ENCODE peak calls at places on chromosomes 7 and 10, in six cellular contexts. K, F, B, C, W and R are unnamed samples.

GRCh38 chr10:86209726-86210125 is 156.9 kb downstream of the GRID1 start:
- DNase-seq in K (no peak), F (no peak), C (no peak), B (no peak), W (no peak), R (no peak)

GRCh38 chr7:28102778-28103177 is 77.8 kb downstream of the JAZF1 start:
- DNase-seq in K (no peak), W (peak), C (no peak), F (peak), B (peak), R (no peak)

GRCh38 chr7:124027236-124027635 is 5.6 kb downstream of the TMEM229A start:
- DNase-seq in B (no peak), W (no peak), F (no peak), K (no peak), C (no peak), R (no peak)

GRCh38 chr10:22325272-22325947 is 4.5 kb downstream of the BMI1 start:
- DNase-seq in C (no peak), F (peak), W (peak), K (peak), B (peak), R (peak)

GRCh38 chr10:98610855-98611254 is 164.1 kb upstream of the HPS1 start:
- DNase-seq in C (no peak), B (no peak), W (no peak), K (no peak), F (no peak), R (no peak)

GRCh38 chr10:84524435-84524834 is 196.0 kb downstream of the CCSER2 start:
- DNase-seq in F (no peak), B (no peak), K (no peak), W (no peak), C (no peak), R (no peak)

GRCh38 chr10:63199716-63200115 is 66.6 kb downstream of the NRBF2 start:
- DNase-seq in B (no peak), K (no peak), W (no peak), C (no peak), F (no peak), R (no peak)

GRCh38 chr7:32158751-32159360 is 88.6 kb upstream of the PDE1C start:
- DNase-seq in F (no peak), K (no peak), C (no peak), W (peak), B (no peak), R (no peak)

GRCh38 chr10:84996580-84996979 is 668.2 kb downstream of the CCSER2 start:
- DNase-seq in F (no peak), W (no peak), B (no peak), K (no peak), C (no peak), R (no peak)

GRCh38 chr10:101216631-101217425 is 12.4 kb downstream of the LBX1 start:
- DNase-seq in C (no peak), K (peak), W (no peak), F (no peak), B (no peak), R (no peak)

GRCh38 chr7:1092806-1093505 is 5.0 kb downstream of the GPER1 start:
- DNase-seq in W (no peak), F (no peak), B (no peak), K (no peak), C (no peak), R (no peak)

GRCh38 chr7:102036958-102037357 is 219.5 kb downstream of the CUX1 start:
- DNase-seq in W (no peak), B (no peak), C (no peak), F (no peak), K (no peak), R (no peak)

GRCh38 chr10:35487336-35488034 is 117.7 kb upstream of the GJD4 start:
- DNase-seq in B (no peak), W (peak), C (no peak), F (no peak), K (no peak), R (no peak)

GRCh38 chr10:34286136-34286739 is 528.9 kb downstream of the PARD3 start:
- DNase-seq in F (peak), W (no peak), B (no peak), K (peak), C (no peak), R (no peak)

GRCh38 chr10:34281661-34282060 is 533.4 kb downstream of the PARD3 start:
- DNase-seq in F (no peak), B (no peak), K (no peak), C (no peak), W (no peak), R (no peak)

GRCh38 chr10:34275626-34276025 is 539.5 kb downstream of the PARD3 start:
- DNase-seq in W (peak), F (peak), K (no peak), C (no peak), B (no peak), R (no peak)

GRCh38 chr10:34282186-34282585 is 532.9 kb downstream of the PARD3 start:
- DNase-seq in C (no peak), W (no peak), F (no peak), K (no peak), B (no peak), R (no peak)

GRCh38 chr10:34280599-34281374 is 534.3 kb downstream of the PARD3 start:
- DNase-seq in K (peak), W (peak), C (peak), B (peak), F (peak), R (no peak)
- TF ChIP-seq CTCF in K (peak), W (peak), C (peak), B (peak), F (no peak), R (no peak)

GRCh38 chr10:127580822-127581221 is 31.7 kb downstream of the NPS start:
- DNase-seq in B (no peak), F (no peak), C (no peak), K (no peak), W (no peak), R (no peak)
- TF ChIP-seq CTCF in B (no peak), F (no peak), C (no peak), K (no peak), W (no peak), R (no peak)

GRCh38 chr7:97016392-97017196 is 8.0 kb downstream of the DLX5 start:
- DNase-seq in W (no peak), C (no peak), B (no peak), K (peak), F (no peak), R (no peak)
- TF ChIP-seq CTCF in W (no peak), C (no peak), B (no peak), K (peak), F (no peak), R (no peak)

GRCh38 chr7:77908664-77909063 is 110.1 kb downstream of the PHTF2 start:
- DNase-seq in B (no peak), W (no peak), F (no peak), K (no peak), C (no peak), R (no peak)

GRCh38 chr7:77904252-77904651 is 105.7 kb downstream of the PHTF2 start:
- DNase-seq in K (no peak), C (no peak), W (peak), B (no peak), F (no peak), R (no peak)

GRCh38 chr7:77907281-77907680 is 108.7 kb downstream of the PHTF2 start:
- DNase-seq in B (no peak), F (no peak), C (no peak), K (no peak), W (no peak), R (no peak)

DNA sequence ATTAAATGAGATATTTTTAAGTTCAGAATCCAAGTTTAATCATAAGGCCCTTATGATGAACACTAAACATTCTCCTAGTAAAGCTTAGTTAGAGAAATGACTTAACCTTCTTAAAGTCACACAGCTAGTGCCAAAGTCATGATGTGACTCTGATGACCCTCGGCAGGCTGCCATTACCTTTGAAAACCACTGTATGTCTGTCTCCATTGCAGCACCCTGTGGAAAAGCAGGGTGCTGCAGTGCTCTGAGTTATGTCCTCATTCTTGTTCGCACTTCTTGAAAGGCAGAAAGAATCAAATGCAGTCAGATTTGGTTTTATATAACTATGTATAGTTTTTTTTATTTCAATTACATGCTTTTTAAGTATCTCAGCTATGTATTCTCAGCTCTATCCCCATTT is 105.0 kb downstream of the PHTF2 start:
- DNase-seq in F (peak), C (no peak), B (no peak), K (peak), W (peak), R (no peak)
- TF ChIP-seq CTCF in F (peak), C (no peak), B (no peak), K (peak), W (peak), R (peak)

GRCh38 chr7:2680792-2681490 is 7.1 kb upstream of the AMZ1 start:
- DNase-seq in F (peak), B (peak), W (peak), C (peak), K (peak), R (peak)
- TF ChIP-seq CTCF in F (peak), B (peak), W (peak), C (peak), K (peak), R (peak)

DNA sequence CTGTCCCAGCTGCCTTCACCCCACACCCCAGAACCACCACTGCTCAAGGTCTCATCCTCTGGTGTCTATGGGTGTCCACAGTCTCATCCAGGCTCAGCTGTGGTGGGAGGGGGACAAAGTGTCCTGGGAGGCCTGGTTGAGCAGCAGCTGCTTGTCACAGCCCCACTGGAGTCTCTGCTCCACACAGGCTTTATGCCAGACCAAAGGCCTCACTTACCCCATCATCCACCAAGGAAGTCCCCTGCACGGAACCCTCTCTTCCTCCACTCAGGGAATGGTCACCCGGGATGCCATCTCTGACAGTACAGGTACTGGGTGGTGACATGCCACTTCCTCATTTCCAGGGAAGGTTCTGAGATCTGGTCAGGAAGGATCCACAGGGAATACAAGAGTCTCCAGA is 925.4 kb upstream of the ZNF722 start:
- DNase-seq in B (no peak), K (no peak), W (no peak), C (no peak), F (no peak), R (no peak)
- TF ChIP-seq CTCF in B (no peak), K (no peak), W (no peak), C (no peak), F (no peak), R (no peak)

GRCh38 chr7:39950473-39951155 is 558 bp downstream of the CDK13 start:
- DNase-seq in B (peak), C (no peak), F (peak), K (peak), W (peak), R (peak)

GRCh38 chr7:39952378-39952777 is 2.3 kb downstream of the CDK13 start:
- DNase-seq in C (no peak), K (no peak), W (peak), F (no peak), B (peak), R (no peak)

GRCh38 chr7:39949980-39950472 is at the start of gene CDK13:
- DNase-seq in F (peak), W (peak), B (peak), K (peak), C (peak), R (peak)

GRCh38 chr7:39951943-39952194 is 1.8 kb downstream of the CDK13 start:
- DNase-seq in B (no peak), K (no peak), W (no peak), C (no peak), F (no peak), R (no peak)

DNA sequence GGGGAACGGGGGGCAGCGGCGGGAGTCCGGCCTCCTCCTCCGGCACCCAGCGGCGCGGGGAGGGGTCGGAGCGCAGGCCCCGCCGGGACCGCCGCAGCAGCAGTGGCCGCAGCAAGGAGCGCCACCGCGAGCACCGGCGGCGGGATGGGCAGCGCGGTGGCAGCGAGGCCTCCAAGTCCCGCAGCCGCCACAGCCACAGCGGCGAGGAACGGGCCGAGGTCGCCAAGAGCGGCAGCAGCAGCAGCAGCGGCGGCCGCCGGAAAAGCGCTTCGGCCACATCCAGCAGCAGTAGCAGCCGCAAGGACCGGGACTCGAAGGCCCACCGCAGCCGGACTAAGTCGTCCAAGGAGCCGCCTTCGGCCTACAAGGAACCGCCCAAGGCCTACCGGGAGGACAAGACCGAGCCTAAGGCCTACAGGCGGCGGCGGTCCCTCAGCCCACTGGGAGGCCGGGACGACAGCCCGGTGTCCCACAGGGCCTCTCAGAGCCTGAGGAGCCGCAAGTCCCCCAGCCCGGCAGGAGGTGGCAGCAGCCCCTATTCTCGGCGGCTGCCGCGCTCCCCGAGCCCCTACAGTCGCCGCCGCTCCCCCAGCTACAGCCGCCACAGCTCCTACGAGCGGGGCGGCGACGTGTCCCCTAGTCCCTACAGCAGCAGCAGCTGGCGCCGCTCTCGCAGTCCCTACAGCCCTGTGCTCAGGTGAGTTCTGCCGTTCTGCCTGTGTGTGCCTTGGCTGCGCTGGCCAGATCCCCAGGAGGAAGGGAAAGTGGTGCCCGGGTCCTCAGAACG is 1.3 kb downstream of the CDK13 start:
- DNase-seq in C (no peak), F (peak), K (peak), W (peak), B (peak), R (peak)
- TF ChIP-seq CTCF in C (peak), F (peak), K (peak), W (peak), B (peak), R (peak)

GRCh38 chr7:111853231-111853990 is 291.1 kb upstream of the IMMP2L start:
- DNase-seq in C (no peak), W (peak), F (no peak), K (no peak), B (no peak), R (no peak)
- TF ChIP-seq CTCF in C (no peak), W (peak), F (peak), K (peak), B (peak), R (peak)

DNA sequence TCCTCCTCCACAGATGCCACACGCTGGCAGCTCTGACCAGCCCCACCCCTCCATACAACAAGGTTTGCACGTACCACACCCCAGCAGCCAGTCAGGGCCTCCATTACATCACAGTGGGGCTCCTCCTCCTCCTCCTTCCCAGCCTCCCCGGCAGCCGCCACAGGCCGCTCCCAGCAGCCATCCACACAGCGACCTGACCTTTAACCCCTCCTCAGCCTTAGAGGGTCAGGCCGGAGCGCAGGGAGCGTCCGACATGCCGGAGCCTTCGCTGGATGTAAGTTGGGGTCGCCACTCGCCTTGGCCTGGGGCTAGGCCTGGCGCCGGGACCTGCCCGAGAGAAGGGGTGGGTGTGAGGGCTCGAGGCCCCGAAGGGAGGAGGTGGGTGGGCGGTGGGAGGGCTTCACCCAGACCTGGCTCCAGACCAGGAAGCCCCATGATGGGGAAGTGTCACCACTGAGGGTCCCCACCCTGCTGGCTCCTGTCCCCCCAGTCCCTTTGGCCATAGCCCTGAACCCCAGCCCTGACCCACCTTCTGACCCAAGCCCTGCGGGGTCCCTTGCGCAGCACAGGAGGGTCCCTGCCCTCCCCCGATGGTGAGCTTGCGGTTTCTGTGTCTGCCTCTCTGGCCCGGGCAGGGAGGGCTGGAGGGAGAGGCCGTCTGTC is 36.2 kb upstream of the PPIF start:
- DNase-seq in C (no peak), B (no peak), W (no peak), F (no peak), K (no peak), R (no peak)
- TF ChIP-seq CTCF in C (no peak), B (no peak), W (no peak), F (no peak), K (no peak), R (no peak)

DNA sequence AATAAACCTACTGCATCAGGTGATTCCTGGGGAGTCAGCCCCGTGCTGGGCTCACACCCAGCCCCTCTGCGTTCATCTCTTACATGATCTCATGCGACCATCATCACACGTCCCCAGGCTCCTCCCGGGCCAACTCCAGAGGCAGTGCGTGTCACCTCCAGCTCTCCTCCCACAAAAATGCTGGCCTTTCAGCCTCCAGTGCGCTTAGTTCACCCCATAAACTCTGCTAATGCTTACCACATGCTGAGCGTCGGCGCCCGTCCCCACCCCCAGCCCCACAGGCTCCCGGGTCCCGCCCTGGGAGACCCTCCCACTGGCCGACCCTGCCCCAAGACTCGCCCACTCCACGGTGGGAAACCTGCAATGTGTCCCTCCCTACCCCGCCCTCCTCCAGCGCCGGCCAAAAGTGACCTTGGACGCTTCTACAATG is 816 bp upstream of the SDK1 start:
- DNase-seq in K (peak), C (no peak), B (peak), F (peak), W (no peak), R (no peak)
- TF ChIP-seq CTCF in K (no peak), C (no peak), B (no peak), F (no peak), W (no peak), R (no peak)